ENCODE peak calls at places on chromosomes 12 and 14, in seven cellular contexts. One of them, this sample, is unnamed.

GRCh38 chr14:41817626-41818025 is 210.9 kb downstream of the LRFN5 start:
- DNase-seq in H1: no peak
- DNase-seq in GM12892: no peak
- DNase-seq in GM12878: no peak
- DNase-seq in HepG2: no peak
- DNase-seq in SK-N-SH: no peak
- DNase-seq in K562: no peak
- DNase-seq in this sample: no peak

GRCh38 chr12:12240671-12241345 is 26.0 kb downstream of the LRP6 start:
- DNase-seq in H1: no peak
- DNase-seq in HepG2: peak
- DNase-seq in SK-N-SH: peak
- DNase-seq in K562: no peak
- DNase-seq in GM12892: no peak
- DNase-seq in GM12878: no peak
- DNase-seq in this sample: no peak

GRCh38 chr14:70655110-70655826 is 13.6 kb downstream of the TTC9 start:
- DNase-seq in SK-N-SH: no peak
- DNase-seq in H1: peak
- DNase-seq in K562: no peak
- DNase-seq in GM12878: peak
- DNase-seq in GM12892: peak
- DNase-seq in HepG2: no peak
- DNase-seq in this sample: peak

GRCh38 chr14:103380719-103381377 is 4.4 kb upstream of the MARK3 start:
- DNase-seq in GM12878: no peak
- DNase-seq in K562: no peak
- DNase-seq in HepG2: no peak
- DNase-seq in GM12892: no peak
- DNase-seq in H1: no peak
- DNase-seq in SK-N-SH: no peak
- DNase-seq in this sample: no peak

GRCh38 chr12:2691001-2691339 is 103.8 kb upstream of the FKBP4 start:
- DNase-seq in HepG2: no peak
- DNase-seq in GM12892: no peak
- DNase-seq in GM12878: no peak
- DNase-seq in H1: no peak
- DNase-seq in K562: no peak
- DNase-seq in SK-N-SH: no peak
- DNase-seq in this sample: no peak

GRCh38 chr12:27940245-27940644 is 32.3 kb downstream of the PTHLH start:
- DNase-seq in H1: no peak
- DNase-seq in K562: no peak
- DNase-seq in GM12892: no peak
- DNase-seq in HepG2: no peak
- DNase-seq in GM12878: no peak
- DNase-seq in SK-N-SH: no peak
- DNase-seq in this sample: no peak

GRCh38 chr14:73773441-73774243 is 59.5 kb upstream of the PNMA1 start:
- DNase-seq in K562: no peak
- DNase-seq in GM12892: no peak
- DNase-seq in H1: no peak
- DNase-seq in HepG2: no peak
- DNase-seq in GM12878: no peak
- DNase-seq in SK-N-SH: no peak
- DNase-seq in this sample: no peak

GRCh38 chr14:51053157-51053556 is 41.7 kb downstream of the TRIM9 start:
- DNase-seq in K562: no peak
- DNase-seq in GM12878: no peak
- DNase-seq in HepG2: no peak
- DNase-seq in H1: no peak
- DNase-seq in SK-N-SH: no peak
- DNase-seq in GM12892: no peak
- DNase-seq in this sample: no peak

GRCh38 chr12:53380104-53380796 is at the start of gene SP1:
- DNase-seq in GM12878: peak
- DNase-seq in SK-N-SH: peak
- DNase-seq in HepG2: peak
- DNase-seq in H1: peak
- DNase-seq in GM12892: peak
- DNase-seq in K562: peak
- DNase-seq in this sample: peak

GRCh38 chr14:98607341-98607910 is 664.6 kb downstream of the BCL11B start:
- DNase-seq in H1: no peak
- DNase-seq in SK-N-SH: no peak
- DNase-seq in HepG2: no peak
- DNase-seq in GM12892: no peak
- DNase-seq in GM12878: no peak
- DNase-seq in K562: no peak
- DNase-seq in this sample: no peak

GRCh38 chr12:107749094-107749493 is 11.8 kb downstream of the PRDM4 start:
- DNase-seq in K562: no peak
- DNase-seq in H1: no peak
- DNase-seq in SK-N-SH: no peak
- DNase-seq in GM12892: no peak
- DNase-seq in GM12878: no peak
- DNase-seq in HepG2: no peak
- DNase-seq in this sample: no peak

GRCh38 chr12:53325539-53326061 is 4.2 kb upstream of the AAAS start:
- DNase-seq in H1: peak
- DNase-seq in K562: no peak
- DNase-seq in GM12878: no peak
- DNase-seq in HepG2: peak
- DNase-seq in SK-N-SH: peak
- DNase-seq in GM12892: no peak
- DNase-seq in this sample: peak

GRCh38 chr14:91858536-91859275 is 8.6 kb downstream of the TC2N start:
- DNase-seq in K562: peak
- DNase-seq in H1: no peak
- DNase-seq in GM12878: no peak
- DNase-seq in HepG2: peak
- DNase-seq in SK-N-SH: no peak
- DNase-seq in GM12892: no peak
- DNase-seq in this sample: no peak

DNA sequence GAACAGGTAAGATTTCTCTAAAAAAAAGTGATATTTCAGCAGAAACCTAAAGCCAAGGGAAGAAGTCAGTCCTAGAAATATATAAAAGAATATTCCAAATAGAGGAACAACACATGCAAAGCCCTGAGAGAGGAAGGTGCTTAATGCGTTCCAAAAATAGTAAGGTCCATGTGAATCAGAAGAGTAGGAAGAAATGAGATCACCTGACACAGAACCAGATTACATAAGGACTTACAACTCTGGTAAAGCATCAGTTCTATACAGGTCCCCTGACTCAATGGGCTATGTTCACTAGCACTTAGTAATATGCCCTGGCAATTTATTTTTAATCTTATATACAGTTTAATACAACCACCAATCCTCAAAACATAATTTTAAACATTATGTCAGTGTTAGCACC is 30.0 kb downstream of the SENP1 start:
- DNase-seq in GM12878: no peak
- DNase-seq in GM12892: no peak
- DNase-seq in H1: no peak
- DNase-seq in HepG2: no peak
- DNase-seq in SK-N-SH: no peak
- DNase-seq in K562: no peak
- DNase-seq in this sample: no peak
- TF ChIP-seq TAF1 in GM12878: no peak
- TF ChIP-seq TAF1 in GM12892: no peak
- TF ChIP-seq TAF1 in H1: no peak
- TF ChIP-seq TAF1 in HepG2: no peak
- TF ChIP-seq TAF1 in SK-N-SH: no peak
- TF ChIP-seq TAF1 in K562: no peak
- TF ChIP-seq TAF1 in this sample: no peak

GRCh38 chr12:78034025-78034424 is 203.3 kb downstream of the NAV3 start:
- DNase-seq in SK-N-SH: no peak
- DNase-seq in H1: no peak
- DNase-seq in GM12892: no peak
- DNase-seq in K562: no peak
- DNase-seq in HepG2: no peak
- DNase-seq in GM12878: no peak
- DNase-seq in this sample: no peak
- TF ChIP-seq TAF1 in SK-N-SH: no peak
- TF ChIP-seq TAF1 in H1: no peak
- TF ChIP-seq TAF1 in GM12892: no peak
- TF ChIP-seq TAF1 in K562: no peak
- TF ChIP-seq TAF1 in HepG2: no peak
- TF ChIP-seq TAF1 in GM12878: no peak
- TF ChIP-seq TAF1 in this sample: no peak

DNA sequence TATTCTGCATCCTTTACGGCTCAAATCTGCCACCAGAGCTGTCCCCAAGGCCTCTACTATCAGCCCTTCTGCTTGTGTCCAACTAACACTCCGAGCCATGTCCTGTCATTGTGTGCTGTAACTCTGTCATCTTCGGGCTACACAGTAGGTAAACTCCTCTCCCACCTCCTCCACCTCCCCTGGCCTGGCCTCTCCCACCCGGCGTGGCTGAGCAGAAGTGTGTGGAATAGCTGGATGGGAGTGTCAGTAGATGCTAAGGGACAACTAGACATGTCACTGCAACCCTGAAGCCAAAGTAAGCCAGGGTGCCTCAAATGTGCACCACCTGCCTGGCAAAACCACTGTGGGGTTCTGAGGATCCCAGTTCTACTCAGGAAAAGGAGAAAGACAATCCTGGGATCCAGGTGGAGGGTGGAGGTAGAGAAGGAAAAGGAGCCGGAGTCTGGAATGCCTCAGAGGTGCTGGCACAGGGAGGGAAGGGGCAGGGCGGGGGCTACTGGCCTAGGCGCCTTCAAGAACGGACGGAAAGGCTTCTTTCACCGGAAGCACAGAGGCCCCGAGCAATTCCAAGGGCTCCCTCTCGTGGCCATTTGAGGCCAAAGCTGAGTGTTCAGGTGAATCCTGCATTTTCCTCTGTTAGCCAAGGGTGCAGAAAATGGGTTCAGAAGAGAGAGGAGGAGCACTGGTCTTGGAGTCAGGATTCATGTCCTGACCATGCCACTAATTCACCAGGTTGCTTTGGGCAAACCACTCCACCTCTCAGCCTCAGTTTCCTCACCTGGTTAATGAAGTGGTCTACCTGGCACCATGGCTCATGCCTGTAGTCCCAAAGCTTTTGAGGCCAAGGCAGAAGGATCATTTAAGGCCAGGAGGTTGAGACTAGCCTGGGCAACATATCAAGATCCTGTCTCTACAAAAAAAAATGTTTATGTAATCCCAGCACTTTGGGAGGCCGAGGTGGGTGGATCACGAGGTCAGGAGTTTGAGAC is 20.5 kb upstream of the FAM181A start:
- DNase-seq in H1: peak
- DNase-seq in K562: peak
- DNase-seq in SK-N-SH: peak
- DNase-seq in GM12892: peak
- DNase-seq in GM12878: no peak
- DNase-seq in HepG2: peak
- DNase-seq in this sample: peak
- TF ChIP-seq TAF1 in H1: no peak
- TF ChIP-seq TAF1 in K562: no peak
- TF ChIP-seq TAF1 in SK-N-SH: no peak
- TF ChIP-seq TAF1 in GM12892: no peak
- TF ChIP-seq TAF1 in GM12878: no peak
- TF ChIP-seq TAF1 in HepG2: no peak
- TF ChIP-seq TAF1 in this sample: no peak

GRCh38 chr12:10939163-10939562 is at the start of gene TAS2R14:
- DNase-seq in GM12878: no peak
- DNase-seq in GM12892: no peak
- DNase-seq in HepG2: no peak
- DNase-seq in H1: no peak
- DNase-seq in K562: no peak
- DNase-seq in SK-N-SH: no peak
- DNase-seq in this sample: no peak

GRCh38 chr12:10941916-10942607 is 3.0 kb upstream of the TAS2R14 start:
- DNase-seq in SK-N-SH: no peak
- DNase-seq in H1: no peak
- DNase-seq in K562: no peak
- DNase-seq in GM12892: no peak
- DNase-seq in GM12878: peak
- DNase-seq in HepG2: peak
- DNase-seq in this sample: no peak

GRCh38 chr12:10943167-10943566 is 4.1 kb upstream of the TAS2R14 start:
- DNase-seq in GM12878: no peak
- DNase-seq in H1: no peak
- DNase-seq in K562: no peak
- DNase-seq in SK-N-SH: no peak
- DNase-seq in HepG2: no peak
- DNase-seq in GM12892: no peak
- DNase-seq in this sample: no peak

GRCh38 chr12:10941369-10941768 is 2.3 kb upstream of the TAS2R14 start:
- DNase-seq in GM12892: no peak
- DNase-seq in H1: no peak
- DNase-seq in HepG2: no peak
- DNase-seq in GM12878: no peak
- DNase-seq in K562: no peak
- DNase-seq in SK-N-SH: no peak
- DNase-seq in this sample: no peak

GRCh38 chr12:10940389-10940788 is 1.3 kb upstream of the TAS2R14 start:
- DNase-seq in H1: no peak
- DNase-seq in HepG2: peak
- DNase-seq in GM12878: no peak
- DNase-seq in K562: no peak
- DNase-seq in SK-N-SH: no peak
- DNase-seq in GM12892: no peak
- DNase-seq in this sample: no peak
- TF ChIP-seq TAF1 in H1: no peak
- TF ChIP-seq TAF1 in HepG2: no peak
- TF ChIP-seq TAF1 in GM12878: no peak
- TF ChIP-seq TAF1 in K562: no peak
- TF ChIP-seq TAF1 in SK-N-SH: no peak
- TF ChIP-seq TAF1 in GM12892: no peak
- TF ChIP-seq TAF1 in this sample: no peak

GRCh38 chr14:67569011-67569650 is 30.9 kb downstream of the PIGH start:
- DNase-seq in K562: no peak
- DNase-seq in SK-N-SH: no peak
- DNase-seq in HepG2: no peak
- DNase-seq in H1: no peak
- DNase-seq in GM12878: no peak
- DNase-seq in GM12892: no peak
- DNase-seq in this sample: no peak
- TF ChIP-seq TAF1 in K562: no peak
- TF ChIP-seq TAF1 in SK-N-SH: no peak
- TF ChIP-seq TAF1 in HepG2: no peak
- TF ChIP-seq TAF1 in H1: no peak
- TF ChIP-seq TAF1 in GM12878: no peak
- TF ChIP-seq TAF1 in GM12892: no peak
- TF ChIP-seq TAF1 in this sample: no peak